ENCODE peak calls at places on chromosomes 11 and 22, in four cellular contexts. One of them, this sample, is unnamed.

GRCh38 chr11:69892237-69892985 is 73.2 kb upstream of the FGF3 start:
- DNase-seq in K562: peak
- DNase-seq in HepG2: peak
- DNase-seq in WTC11: peak
- DNase-seq in this sample: peak

GRCh38 chr11:67367014-67367835 is 6.2 kb downstream of the CLCF1 start:
- DNase-seq in K562: peak
- DNase-seq in HepG2: no peak
- DNase-seq in WTC11: no peak
- DNase-seq in this sample: no peak

GRCh38 chr22:23060612-23061400 is 9.5 kb upstream of the GNAZ start:
- DNase-seq in K562: peak
- DNase-seq in WTC11: peak
- DNase-seq in HepG2: no peak
- DNase-seq in this sample: no peak

GRCh38 chr11:86699036-86699791 is 26.8 kb upstream of the ME3 start:
- DNase-seq in HepG2: no peak
- DNase-seq in K562: no peak
- DNase-seq in WTC11: no peak
- DNase-seq in this sample: no peak

GRCh38 chr11:118924591-118925585 is 838 bp downstream of the BCL9L start:
- DNase-seq in HepG2: no peak
- DNase-seq in WTC11: peak
- DNase-seq in K562: peak
- DNase-seq in this sample: peak

GRCh38 chr11:60973699-60974098 is 2.2 kb downstream of the CD6 start:
- DNase-seq in K562: no peak
- DNase-seq in HepG2: no peak
- DNase-seq in WTC11: no peak
- DNase-seq in this sample: no peak

GRCh38 chr11:101620026-101620425 is 36.2 kb upstream of the TRPC6 start:
- DNase-seq in K562: no peak
- DNase-seq in HepG2: no peak
- DNase-seq in WTC11: no peak
- DNase-seq in this sample: no peak

GRCh38 chr11:119373917-119374631 is 7.4 kb downstream of the USP2 start:
- DNase-seq in K562: peak
- DNase-seq in HepG2: peak
- DNase-seq in WTC11: peak
- DNase-seq in this sample: peak

GRCh38 chr11:128814856-128815705 is 52.0 kb downstream of the KCNJ1 start:
- DNase-seq in WTC11: peak
- DNase-seq in HepG2: no peak
- DNase-seq in K562: no peak
- DNase-seq in this sample: peak

GRCh38 chr11:113555071-113555739 is 80.0 kb upstream of the DRD2 start:
- DNase-seq in WTC11: no peak
- DNase-seq in K562: peak
- DNase-seq in HepG2: no peak
- DNase-seq in this sample: no peak

GRCh38 chr11:78825531-78825930 is 250.9 kb upstream of the NARS2 start:
- DNase-seq in K562: no peak
- DNase-seq in HepG2: no peak
- DNase-seq in WTC11: no peak
- DNase-seq in this sample: no peak

GRCh38 chr11:32317646-32318045 is 117.7 kb downstream of the WT1 start:
- DNase-seq in K562: no peak
- DNase-seq in HepG2: no peak
- DNase-seq in WTC11: no peak
- DNase-seq in this sample: no peak

GRCh38 chr11:17683378-17684161 is 35.8 kb upstream of the MYOD1 start:
- DNase-seq in WTC11: no peak
- DNase-seq in K562: no peak
- DNase-seq in HepG2: peak
- DNase-seq in this sample: no peak

GRCh38 chr22:40898850-40899357 is 37.0 kb upstream of the DNAJB7 start:
- DNase-seq in WTC11: no peak
- DNase-seq in HepG2: peak
- DNase-seq in K562: peak
- DNase-seq in this sample: peak

GRCh38 chr22:48799227-48799970 is 1028.3 kb downstream of the BRD1 start:
- DNase-seq in HepG2: no peak
- DNase-seq in K562: no peak
- DNase-seq in WTC11: no peak
- DNase-seq in this sample: no peak

GRCh38 chr11:66692871-66693331 is 15.2 kb upstream of the RBM4B start:
- DNase-seq in WTC11: no peak
- DNase-seq in K562: no peak
- DNase-seq in HepG2: no peak
- DNase-seq in this sample: no peak

GRCh38 chr11:12044799-12045198 is 36.4 kb upstream of the DKK3 start:
- DNase-seq in WTC11: no peak
- DNase-seq in HepG2: no peak
- DNase-seq in K562: no peak
- DNase-seq in this sample: no peak

GRCh38 chr11:84549221-84549620 is 1077.9 kb downstream of the DLG2 start:
- DNase-seq in HepG2: no peak
- DNase-seq in WTC11: no peak
- DNase-seq in K562: no peak
- DNase-seq in this sample: no peak

GRCh38 chr11:63609536-63609935 is 4.7 kb downstream of the PLAAT3 start:
- DNase-seq in K562: no peak
- DNase-seq in HepG2: no peak
- DNase-seq in WTC11: no peak
- DNase-seq in this sample: no peak

GRCh38 chr11:119728651-119729580 is at the start of gene NECTIN1:
- DNase-seq in K562: peak
- DNase-seq in WTC11: peak
- DNase-seq in HepG2: peak
- DNase-seq in this sample: peak

GRCh38 chr11:48011125-48012050 is 31.0 kb downstream of the PTPRJ start:
- DNase-seq in WTC11: no peak
- DNase-seq in K562: no peak
- DNase-seq in HepG2: no peak
- DNase-seq in this sample: no peak

GRCh38 chr11:7060828-7061227 is 28.0 kb upstream of the RBMXL2 start:
- DNase-seq in WTC11: no peak
- DNase-seq in K562: no peak
- DNase-seq in HepG2: no peak
- DNase-seq in this sample: no peak

GRCh38 chr11:65417702-65418430 is 4.7 kb upstream of the NEAT1 start:
- DNase-seq in WTC11: no peak
- DNase-seq in HepG2: no peak
- DNase-seq in K562: peak
- DNase-seq in this sample: no peak

GRCh38 chr22:24247564-24248344 is 2.9 kb upstream of the GGT5 start:
- DNase-seq in HepG2: peak
- DNase-seq in WTC11: peak
- DNase-seq in K562: peak
- DNase-seq in this sample: peak

GRCh38 chr11:61546663-61547062 is 34.2 kb downstream of the SYT7 start:
- DNase-seq in HepG2: no peak
- DNase-seq in K562: no peak
- DNase-seq in WTC11: no peak
- DNase-seq in this sample: no peak

GRCh38 chr22:49380828-49381114 is 446.9 kb downstream of the BRD1 start:
- DNase-seq in WTC11: no peak
- DNase-seq in HepG2: no peak
- DNase-seq in K562: no peak
- DNase-seq in this sample: no peak

GRCh38 chr22:31680764-31681624 is 19.0 kb upstream of the PISD start:
- DNase-seq in K562: no peak
- DNase-seq in WTC11: no peak
- DNase-seq in HepG2: no peak
- DNase-seq in this sample: no peak

GRCh38 chr11:9320047-9320446 is 5.7 kb upstream of the TMEM41B start:
- DNase-seq in HepG2: no peak
- DNase-seq in K562: no peak
- DNase-seq in WTC11: no peak
- DNase-seq in this sample: no peak

GRCh38 chr11:8063319-8063718 is 17.7 kb upstream of the TUB start:
- DNase-seq in HepG2: no peak
- DNase-seq in WTC11: no peak
- DNase-seq in K562: no peak
- DNase-seq in this sample: no peak

GRCh38 chr11:46270707-46271106 is 6.8 kb upstream of the CREB3L1 start:
- DNase-seq in WTC11: no peak
- DNase-seq in HepG2: no peak
- DNase-seq in K562: no peak
- DNase-seq in this sample: no peak

GRCh38 chr11:78253797-78254196 is 65.1 kb downstream of the USP35 start:
- DNase-seq in K562: no peak
- DNase-seq in HepG2: no peak
- DNase-seq in WTC11: no peak
- DNase-seq in this sample: no peak

GRCh38 chr11:47948137-47948536 is 32.2 kb upstream of the PTPRJ start:
- DNase-seq in WTC11: no peak
- DNase-seq in HepG2: no peak
- DNase-seq in K562: peak
- DNase-seq in this sample: no peak

GRCh38 chr11:125871391-125872137 is 15.9 kb upstream of the HYLS1 start:
- DNase-seq in K562: peak
- DNase-seq in HepG2: peak
- DNase-seq in WTC11: peak
- DNase-seq in this sample: peak

GRCh38 chr11:88411265-88411664 is 73.7 kb upstream of the CTSC start:
- DNase-seq in WTC11: no peak
- DNase-seq in HepG2: no peak
- DNase-seq in K562: no peak
- DNase-seq in this sample: no peak

GRCh38 chr11:1181858-1182535 is 24.2 kb downstream of the MUC5AC start:
- DNase-seq in HepG2: no peak
- DNase-seq in K562: no peak
- DNase-seq in WTC11: no peak
- DNase-seq in this sample: no peak

GRCh38 chr11:1179641-1180040 is 21.9 kb downstream of the MUC5AC start:
- DNase-seq in WTC11: no peak
- DNase-seq in K562: no peak
- DNase-seq in HepG2: no peak
- DNase-seq in this sample: no peak

GRCh38 chr11:1180171-1180570 is 22.4 kb downstream of the MUC5AC start:
- DNase-seq in K562: no peak
- DNase-seq in HepG2: no peak
- DNase-seq in WTC11: no peak
- DNase-seq in this sample: no peak

GRCh38 chr11:1181420-1181819 is 23.7 kb downstream of the MUC5AC start:
- DNase-seq in HepG2: no peak
- DNase-seq in WTC11: no peak
- DNase-seq in K562: no peak
- DNase-seq in this sample: no peak

GRCh38 chr11:1180947-1181391 is 23.2 kb downstream of the MUC5AC start:
- DNase-seq in WTC11: no peak
- DNase-seq in K562: no peak
- DNase-seq in HepG2: no peak
- DNase-seq in this sample: no peak
- TF ChIP-seq ELF4 in WTC11: no peak
- TF ChIP-seq ELF4 in K562: no peak
- TF ChIP-seq ELF4 in HepG2: no peak
- TF ChIP-seq ELF4 in this sample: no peak

GRCh38 chr22:39490135-39490798 is 11.8 kb upstream of the MIEF1 start:
- DNase-seq in WTC11: peak
- DNase-seq in HepG2: peak
- DNase-seq in K562: peak
- DNase-seq in this sample: peak
- TF ChIP-seq SP1 in WTC11: peak
- TF ChIP-seq SP1 in HepG2: no peak
- TF ChIP-seq SP1 in K562: no peak
- TF ChIP-seq SP1 in this sample: no peak

DNA sequence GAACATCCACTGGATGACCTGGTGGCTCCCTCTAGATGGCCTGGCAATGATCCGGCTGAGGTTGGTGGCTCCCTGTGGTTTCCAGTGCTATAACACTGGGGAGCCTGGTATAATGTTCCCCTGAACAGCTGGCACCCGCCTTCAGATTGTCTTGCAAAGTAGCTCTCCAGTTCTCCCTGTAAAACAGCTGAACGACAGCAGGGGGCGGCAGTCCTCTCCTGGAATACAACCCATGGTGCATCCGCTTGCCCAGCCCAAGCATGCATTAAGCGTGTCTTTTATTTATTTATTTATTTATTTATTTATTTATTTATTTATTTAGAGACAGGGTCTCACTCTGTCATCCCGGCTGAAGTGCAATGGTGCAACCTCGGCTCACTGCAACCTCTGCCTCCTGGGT is 258.9 kb downstream of the BUD13 start:
- DNase-seq in HepG2: peak
- DNase-seq in WTC11: peak
- DNase-seq in K562: peak
- DNase-seq in this sample: no peak
- TF ChIP-seq ELF4 in HepG2: no peak
- TF ChIP-seq ELF4 in WTC11: no peak
- TF ChIP-seq ELF4 in K562: no peak
- TF ChIP-seq ELF4 in this sample: no peak

GRCh38 chr22:45450931-45451651 is 37.6 kb downstream of the RIBC2 start:
- DNase-seq in K562: no peak
- DNase-seq in WTC11: no peak
- DNase-seq in HepG2: no peak
- DNase-seq in this sample: no peak
- TF ChIP-seq SP1 in K562: no peak
- TF ChIP-seq SP1 in WTC11: no peak
- TF ChIP-seq SP1 in HepG2: no peak
- TF ChIP-seq SP1 in this sample: no peak

DNA sequence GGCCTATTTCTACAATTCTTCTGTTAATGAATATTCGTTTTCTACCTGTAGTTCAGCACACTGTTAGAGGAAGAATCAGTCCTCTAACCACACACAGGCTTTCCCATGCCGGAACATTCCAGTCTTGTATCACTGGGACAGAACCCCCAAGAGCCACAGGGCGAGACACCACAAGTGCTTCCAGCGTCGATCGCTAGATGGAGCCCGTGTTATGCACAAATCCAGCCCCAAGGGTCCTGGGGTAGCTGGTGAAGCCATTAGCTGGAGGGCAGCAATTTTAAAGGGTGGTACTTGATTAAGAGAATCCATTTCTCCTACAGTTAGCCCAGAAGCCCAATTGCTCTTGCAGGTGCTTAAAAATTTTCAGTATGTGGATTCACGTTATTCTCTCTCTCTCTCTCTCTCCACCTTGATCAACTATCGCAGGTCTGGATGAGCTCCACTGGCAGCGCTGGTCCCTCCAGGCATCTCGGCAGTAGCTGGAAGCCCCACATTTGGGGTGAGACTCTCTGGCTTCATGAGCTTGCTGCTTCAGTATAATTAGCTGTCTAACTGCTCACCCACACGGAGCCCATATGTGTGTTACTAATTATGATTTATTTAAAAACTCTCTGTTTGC is 148.2 kb upstream of the SNX19 start:
- DNase-seq in K562: peak
- DNase-seq in HepG2: peak
- DNase-seq in WTC11: peak
- DNase-seq in this sample: peak
- TF ChIP-seq ELF4 in K562: no peak
- TF ChIP-seq ELF4 in HepG2: no peak
- TF ChIP-seq ELF4 in WTC11: no peak
- TF ChIP-seq ELF4 in this sample: no peak

This sample was measured in HEK293T.